ENCODE peak calls at places on chromosomes 13 and 19, in seven cellular contexts. One of them, this sample, is unnamed.

GRCh38 chr19:55418185-55418584 is 10.6 kb upstream of the UBE2S start:
- DNase-seq in stimulated activated CD8-positive, alpha-beta memory T cell treated with anti-CD3 and anti-CD28 coated beads, Interleukin-15, amount 100 ng/mL, for 4 hours: peak
- DNase-seq in AG08395: peak
- DNase-seq in SK-N-SH: peak
- DNase-seq in AG09309: peak
- DNase-seq in small intestine: peak
- DNase-seq in CD8-positive, alpha-beta T cell: peak
- DNase-seq in this sample: no peak

GRCh38 chr13:105897575-105897974 is 637.9 kb downstream of the EFNB2 start:
- DNase-seq in stimulated activated CD8-positive, alpha-beta memory T cell treated with anti-CD3 and anti-CD28 coated beads, Interleukin-15, amount 100 ng/mL, for 4 hours: no peak
- DNase-seq in AG09309: no peak
- DNase-seq in small intestine: no peak
- DNase-seq in CD8-positive, alpha-beta T cell: no peak
- DNase-seq in AG08395: no peak
- DNase-seq in SK-N-SH: no peak
- DNase-seq in this sample: no peak

GRCh38 chr13:110907951-110908898 is 6.6 kb downstream of the ANKRD10 start:
- DNase-seq in SK-N-SH: no peak
- DNase-seq in AG09309: no peak
- DNase-seq in CD8-positive, alpha-beta T cell: no peak
- DNase-seq in stimulated activated CD8-positive, alpha-beta memory T cell treated with anti-CD3 and anti-CD28 coated beads, Interleukin-15, amount 100 ng/mL, for 4 hours: no peak
- DNase-seq in small intestine: peak
- DNase-seq in AG08395: no peak
- DNase-seq in this sample: no peak

GRCh38 chr19:5850743-5851293 is 431 bp downstream of the FUT3 start:
- DNase-seq in small intestine: peak
- DNase-seq in SK-N-SH: peak
- DNase-seq in AG09309: no peak
- DNase-seq in CD8-positive, alpha-beta T cell: no peak
- DNase-seq in stimulated activated CD8-positive, alpha-beta memory T cell treated with anti-CD3 and anti-CD28 coated beads, Interleukin-15, amount 100 ng/mL, for 4 hours: no peak
- DNase-seq in AG08395: no peak
- DNase-seq in this sample: no peak

GRCh38 chr13:89988206-89988605 is 1359.3 kb upstream of the MIR17HG start:
- DNase-seq in AG09309: no peak
- DNase-seq in stimulated activated CD8-positive, alpha-beta memory T cell treated with anti-CD3 and anti-CD28 coated beads, Interleukin-15, amount 100 ng/mL, for 4 hours: no peak
- DNase-seq in SK-N-SH: no peak
- DNase-seq in AG08395: no peak
- DNase-seq in small intestine: no peak
- DNase-seq in CD8-positive, alpha-beta T cell: no peak
- DNase-seq in this sample: no peak

GRCh38 chr19:33434886-33435705 is 61.6 kb downstream of the CEBPG start:
- DNase-seq in CD8-positive, alpha-beta T cell: no peak
- DNase-seq in small intestine: no peak
- DNase-seq in AG09309: no peak
- DNase-seq in SK-N-SH: peak
- DNase-seq in stimulated activated CD8-positive, alpha-beta memory T cell treated with anti-CD3 and anti-CD28 coated beads, Interleukin-15, amount 100 ng/mL, for 4 hours: no peak
- DNase-seq in AG08395: peak
- DNase-seq in this sample: no peak

GRCh38 chr13:75547917-75548316 is 1.7 kb upstream of the UCHL3 start:
- DNase-seq in CD8-positive, alpha-beta T cell: no peak
- DNase-seq in SK-N-SH: no peak
- DNase-seq in stimulated activated CD8-positive, alpha-beta memory T cell treated with anti-CD3 and anti-CD28 coated beads, Interleukin-15, amount 100 ng/mL, for 4 hours: no peak
- DNase-seq in small intestine: no peak
- DNase-seq in AG08395: no peak
- DNase-seq in AG09309: no peak
- DNase-seq in this sample: no peak

GRCh38 chr13:74661851-74662250 is 527.6 kb upstream of the KLF12 start:
- DNase-seq in small intestine: no peak
- DNase-seq in SK-N-SH: no peak
- DNase-seq in AG08395: peak
- DNase-seq in stimulated activated CD8-positive, alpha-beta memory T cell treated with anti-CD3 and anti-CD28 coated beads, Interleukin-15, amount 100 ng/mL, for 4 hours: no peak
- DNase-seq in AG09309: peak
- DNase-seq in CD8-positive, alpha-beta T cell: no peak
- DNase-seq in this sample: no peak

GRCh38 chr19:15316498-15316897 is 15.8 kb downstream of the BRD4 start:
- DNase-seq in AG08395: no peak
- DNase-seq in stimulated activated CD8-positive, alpha-beta memory T cell treated with anti-CD3 and anti-CD28 coated beads, Interleukin-15, amount 100 ng/mL, for 4 hours: no peak
- DNase-seq in small intestine: no peak
- DNase-seq in SK-N-SH: no peak
- DNase-seq in CD8-positive, alpha-beta T cell: no peak
- DNase-seq in AG09309: no peak
- DNase-seq in this sample: no peak

GRCh38 chr19:16297575-16298178 is 26.9 kb upstream of the KLF2 start:
- DNase-seq in CD8-positive, alpha-beta T cell: no peak
- DNase-seq in stimulated activated CD8-positive, alpha-beta memory T cell treated with anti-CD3 and anti-CD28 coated beads, Interleukin-15, amount 100 ng/mL, for 4 hours: no peak
- DNase-seq in SK-N-SH: no peak
- DNase-seq in AG08395: no peak
- DNase-seq in small intestine: peak
- DNase-seq in AG09309: no peak
- DNase-seq in this sample: no peak

This sample was measured in mesenteric fat pad.